ENCODE peak calls at places on chromosome 22, in six cellular contexts. One of them, this sample, is unnamed.
A peak's percentile ranks its signal among the peaks of the same experiment; 100 is the strongest.

GRCh38 chr22:17115311-17115710 is 5.8 kb downstream of the TMEM121B start:
- DNase-seq in SK-N-MC: no peak
- DNase-seq in H1: no peak
- DNase-seq in kidney: no peak
- DNase-seq in mammary epithelial cell: no peak
- DNase-seq in PC-3: no peak
- DNase-seq in this sample: no peak

GRCh38 chr22:45779351-45779750 is 107.7 kb downstream of the ATXN10 start:
- DNase-seq in kidney: no peak
- DNase-seq in mammary epithelial cell: no peak
- DNase-seq in H1: no peak
- DNase-seq in SK-N-MC: no peak
- DNase-seq in PC-3: no peak
- DNase-seq in this sample: no peak

GRCh38 chr22:42304021-42304790 is 33.8 kb upstream of the TCF20 start:
- DNase-seq in H1: no peak
- DNase-seq in SK-N-MC: no peak
- DNase-seq in PC-3: no peak
- DNase-seq in mammary epithelial cell: no peak
- DNase-seq in kidney: no peak
- DNase-seq in this sample: no peak

GRCh38 chr22:41561335-41561734 is 525 bp downstream of the CSDC2 start:
- DNase-seq in SK-N-MC: no peak
- DNase-seq in H1: peak; percentile 57
- DNase-seq in kidney: no peak
- DNase-seq in PC-3: no peak
- DNase-seq in mammary epithelial cell: no peak
- DNase-seq in this sample: peak; percentile 41

GRCh38 chr22:21646608-21647590 is 4.8 kb downstream of the SDF2L1 start:
- DNase-seq in H1: peak; percentile 82
- DNase-seq in SK-N-MC: no peak
- DNase-seq in kidney: no peak
- DNase-seq in PC-3: peak; percentile 79
- DNase-seq in mammary epithelial cell: peak; percentile 62
- DNase-seq in this sample: peak; percentile 84

GRCh38 chr22:38862375-38863329 is 9.4 kb downstream of the CBX6 start:
- DNase-seq in PC-3: no peak
- DNase-seq in SK-N-MC: no peak
- DNase-seq in kidney: peak; percentile 82
- DNase-seq in H1: no peak
- DNase-seq in mammary epithelial cell: no peak
- DNase-seq in this sample: peak; percentile 36

GRCh38 chr22:37480387-37481346 is 5.5 kb downstream of the MFNG start:
- DNase-seq in H1: no peak
- DNase-seq in mammary epithelial cell: no peak
- DNase-seq in SK-N-MC: no peak
- DNase-seq in kidney: no peak
- DNase-seq in PC-3: no peak
- DNase-seq in this sample: no peak

GRCh38 chr22:38104084-38104483 is 6.4 kb downstream of the BAIAP2L2 start:
- DNase-seq in H1: peak; percentile 65
- DNase-seq in SK-N-MC: no peak
- DNase-seq in PC-3: peak; percentile 31
- DNase-seq in mammary epithelial cell: no peak
- DNase-seq in kidney: no peak
- DNase-seq in this sample: no peak

GRCh38 chr22:37739000-37739399 is 42.2 kb downstream of the TRIOBP start:
- DNase-seq in kidney: peak; percentile 92
- DNase-seq in PC-3: no peak
- DNase-seq in SK-N-MC: no peak
- DNase-seq in mammary epithelial cell: no peak
- DNase-seq in H1: no peak
- DNase-seq in this sample: peak; percentile 32

GRCh38 chr22:48750826-48751440 is 1076.7 kb downstream of the BRD1 start:
- DNase-seq in mammary epithelial cell: no peak
- DNase-seq in kidney: no peak
- DNase-seq in H1: no peak
- DNase-seq in SK-N-MC: no peak
- DNase-seq in PC-3: no peak
- DNase-seq in this sample: no peak

GRCh38 chr22:36411589-36412258 is 24.0 kb upstream of the MYH9 start:
- DNase-seq in H1: no peak
- DNase-seq in PC-3: no peak
- DNase-seq in mammary epithelial cell: no peak
- DNase-seq in kidney: no peak
- DNase-seq in SK-N-MC: no peak
- DNase-seq in this sample: no peak

GRCh38 chr22:49021926-49022815 is 805.5 kb downstream of the BRD1 start:
- DNase-seq in PC-3: no peak
- DNase-seq in H1: no peak
- DNase-seq in SK-N-MC: no peak
- DNase-seq in mammary epithelial cell: no peak
- DNase-seq in kidney: peak; percentile 59
- DNase-seq in this sample: no peak

GRCh38 chr22:26433805-26434204 is 4.7 kb downstream of the ASPHD2 start:
- DNase-seq in mammary epithelial cell: no peak
- DNase-seq in PC-3: no peak
- DNase-seq in SK-N-MC: no peak
- DNase-seq in H1: no peak
- DNase-seq in kidney: no peak
- DNase-seq in this sample: no peak

GRCh38 chr22:49270595-49271368 is 556.9 kb downstream of the BRD1 start:
- DNase-seq in SK-N-MC: no peak
- DNase-seq in PC-3: no peak
- DNase-seq in kidney: no peak
- DNase-seq in H1: no peak
- DNase-seq in mammary epithelial cell: no peak
- DNase-seq in this sample: no peak

GRCh38 chr22:22201185-22201924 is 43.2 kb upstream of the VPREB1 start:
- DNase-seq in PC-3: peak; percentile 18
- DNase-seq in kidney: no peak
- DNase-seq in H1: peak; percentile 87
- DNase-seq in mammary epithelial cell: no peak
- DNase-seq in SK-N-MC: no peak
- DNase-seq in this sample: peak; percentile 37

GRCh38 chr22:36027960-36028645 is 521 bp downstream of the RBFOX2 start:
- DNase-seq in SK-N-MC: no peak
- DNase-seq in kidney: peak; percentile 85
- DNase-seq in PC-3: peak; percentile 52
- DNase-seq in mammary epithelial cell: peak; percentile 34
- DNase-seq in H1: peak; percentile 83
- DNase-seq in this sample: no peak

GRCh38 chr22:37547249-37547741 is 13.0 kb upstream of the CDC42EP1 start:
- DNase-seq in mammary epithelial cell: no peak
- DNase-seq in kidney: no peak
- DNase-seq in PC-3: no peak
- DNase-seq in SK-N-MC: no peak
- DNase-seq in H1: no peak
- DNase-seq in this sample: peak; percentile 42

GRCh38 chr22:31291403-31291715 is 929 bp downstream of the PIK3IP1 start:
- DNase-seq in H1: no peak
- DNase-seq in PC-3: no peak
- DNase-seq in kidney: no peak
- DNase-seq in mammary epithelial cell: no peak
- DNase-seq in SK-N-MC: no peak
- DNase-seq in this sample: peak; percentile 9
- H3K9ac ChIP-seq in H1: no peak overlapping the region
- H3K9ac ChIP-seq in PC-3: peak overlapping the region; percentile 51
- H3K9ac ChIP-seq in kidney: peak overlapping the region; percentile 94
- H3K9ac ChIP-seq in mammary epithelial cell: peak overlapping the region; percentile 72
- H3K9ac ChIP-seq in SK-N-MC: no peak overlapping the region
- H3K9ac ChIP-seq in this sample: peak overlapping the region; percentile 73

DNA sequence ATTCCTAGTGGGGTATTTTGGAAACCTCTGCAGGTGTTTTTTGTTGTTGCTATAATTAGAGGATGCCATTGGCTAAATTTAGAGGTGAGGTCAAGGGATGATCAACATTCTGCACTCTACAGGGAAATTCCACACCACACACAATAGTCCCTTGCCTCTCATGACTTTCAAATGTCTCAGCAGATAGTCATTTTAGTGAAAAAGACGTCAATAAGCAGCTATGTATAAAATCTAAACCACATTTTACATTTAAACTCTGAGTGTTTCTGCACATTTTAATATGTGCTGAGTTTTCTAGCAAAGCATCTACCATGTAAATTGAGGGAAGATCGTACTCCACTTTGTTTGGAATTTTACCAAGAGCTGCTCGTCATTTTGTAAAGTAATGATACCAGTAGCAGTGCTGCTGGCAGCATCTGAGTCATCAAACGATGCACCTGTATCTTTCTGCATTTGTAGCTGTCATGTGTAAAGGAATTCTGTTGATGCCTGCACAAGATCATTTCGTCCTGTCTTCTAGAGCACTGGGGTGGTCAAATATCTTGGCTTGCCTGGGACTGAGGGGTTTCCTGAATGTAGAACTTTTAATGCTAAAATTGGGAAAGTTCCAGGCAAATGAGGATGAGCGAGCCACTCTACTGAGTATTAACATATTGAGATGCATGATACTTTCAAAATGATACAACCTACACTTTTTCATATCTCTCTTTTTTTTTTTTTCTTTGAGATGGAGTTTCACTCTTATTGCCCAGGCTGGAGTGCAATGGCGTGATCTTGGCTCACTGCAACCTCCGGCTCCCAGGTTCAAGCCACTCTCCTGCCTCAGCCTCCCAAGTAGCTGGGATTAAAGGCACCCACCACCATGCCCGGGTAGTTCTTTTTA is 414.5 kb upstream of the SYN3 start:
- DNase-seq in kidney: no peak
- DNase-seq in H1: no peak
- DNase-seq in PC-3: no peak
- DNase-seq in SK-N-MC: no peak
- DNase-seq in mammary epithelial cell: no peak
- DNase-seq in this sample: peak; percentile 29
- H3K9ac ChIP-seq in kidney: no peak overlapping the region
- H3K9ac ChIP-seq in H1: no peak overlapping the region
- H3K9ac ChIP-seq in PC-3: no peak overlapping the region
- H3K9ac ChIP-seq in SK-N-MC: no peak overlapping the region
- H3K9ac ChIP-seq in mammary epithelial cell: no peak overlapping the region
- H3K9ac ChIP-seq in this sample: no peak overlapping the region

GRCh38 chr22:20111045-20111688 is 4.7 kb upstream of the RANBP1 start:
- DNase-seq in PC-3: peak; percentile 26
- DNase-seq in mammary epithelial cell: no peak
- DNase-seq in H1: no peak
- DNase-seq in kidney: peak; percentile 42
- DNase-seq in SK-N-MC: no peak
- DNase-seq in this sample: peak; percentile 20
- H3K9ac ChIP-seq in PC-3: no peak overlapping the region
- H3K9ac ChIP-seq in mammary epithelial cell: no peak overlapping the region
- H3K9ac ChIP-seq in H1: no peak overlapping the region
- H3K9ac ChIP-seq in kidney: no peak overlapping the region
- H3K9ac ChIP-seq in SK-N-MC: no peak overlapping the region
- H3K9ac ChIP-seq in this sample: no peak overlapping the region

GRCh38 chr22:24134090-24134846 is 47.0 kb upstream of the SUSD2 start:
- DNase-seq in mammary epithelial cell: no peak
- DNase-seq in kidney: no peak
- DNase-seq in H1: no peak
- DNase-seq in SK-N-MC: no peak
- DNase-seq in PC-3: no peak
- DNase-seq in this sample: peak; percentile 36
- H3K9ac ChIP-seq in mammary epithelial cell: no peak overlapping the region
- H3K9ac ChIP-seq in kidney: no peak overlapping the region
- H3K9ac ChIP-seq in H1: no peak overlapping the region
- H3K9ac ChIP-seq in SK-N-MC: no peak overlapping the region
- H3K9ac ChIP-seq in PC-3: no peak overlapping the region
- H3K9ac ChIP-seq in this sample: no peak overlapping the region

GRCh38 chr22:30931541-30932300 is 36.9 kb downstream of the MORC2 start:
- DNase-seq in mammary epithelial cell: no peak
- DNase-seq in H1: no peak
- DNase-seq in kidney: no peak
- DNase-seq in PC-3: no peak
- DNase-seq in SK-N-MC: no peak
- DNase-seq in this sample: no peak

GRCh38 chr22:30928401-30928800 is 40.2 kb downstream of the MORC2 start:
- DNase-seq in H1: no peak
- DNase-seq in mammary epithelial cell: no peak
- DNase-seq in PC-3: no peak
- DNase-seq in kidney: no peak
- DNase-seq in SK-N-MC: no peak
- DNase-seq in this sample: no peak

GRCh38 chr22:30932661-30933060 is 35.9 kb downstream of the MORC2 start:
- DNase-seq in kidney: peak; percentile 51
- DNase-seq in SK-N-MC: no peak
- DNase-seq in PC-3: no peak
- DNase-seq in H1: no peak
- DNase-seq in mammary epithelial cell: no peak
- DNase-seq in this sample: no peak

GRCh38 chr22:30927806-30928205 is 40.8 kb downstream of the MORC2 start:
- DNase-seq in PC-3: no peak
- DNase-seq in kidney: no peak
- DNase-seq in SK-N-MC: no peak
- DNase-seq in mammary epithelial cell: no peak
- DNase-seq in H1: no peak
- DNase-seq in this sample: no peak

DNA sequence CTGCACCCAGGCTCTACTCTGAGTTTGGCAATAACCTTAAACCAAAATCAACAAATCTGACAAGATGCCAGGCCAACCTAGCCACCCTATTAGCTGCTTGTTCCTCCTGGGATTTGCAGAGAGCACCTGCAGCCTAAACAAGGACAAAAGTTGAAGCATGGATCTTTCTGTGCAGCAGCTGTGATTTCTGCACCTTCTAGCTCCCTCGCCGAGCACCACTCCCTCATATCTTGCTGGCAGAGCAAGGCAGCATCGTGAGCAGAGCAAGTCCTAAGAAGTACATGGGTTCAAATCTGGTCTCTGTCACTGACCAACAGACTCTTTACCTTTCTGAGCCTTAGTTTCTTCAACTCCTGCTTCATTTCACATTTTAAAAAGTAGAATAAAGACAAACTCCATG is 38.3 kb downstream of the MORC2 start:
- DNase-seq in SK-N-MC: no peak
- DNase-seq in kidney: no peak
- DNase-seq in H1: no peak
- DNase-seq in PC-3: no peak
- DNase-seq in mammary epithelial cell: no peak
- DNase-seq in this sample: no peak
- H3K9ac ChIP-seq in SK-N-MC: no peak overlapping the region
- H3K9ac ChIP-seq in kidney: no peak overlapping the region
- H3K9ac ChIP-seq in H1: no peak overlapping the region
- H3K9ac ChIP-seq in PC-3: no peak overlapping the region
- H3K9ac ChIP-seq in mammary epithelial cell: no peak overlapping the region
- H3K9ac ChIP-seq in this sample: no peak overlapping the region

This sample was measured in fibroblast of lung.